ENCODE peak calls at places on chromosomes 5 and 9, in four cellular contexts. One of them, this sample, is unnamed.

GRCh38 chr9:7209990-7210389 is 452.2 kb downstream of the KDM4C start:
- DNase-seq in NCI-H1436: peak; percentile 16
- DNase-seq in stimulated activated CD4-positive, alpha-beta T cell treated with anti-CD3 and anti-CD28 coated beads, Interleukin-2, amount 100 ng/mL, for 48 hours: no peak
- DNase-seq in AG08395: no peak
- DNase-seq in this sample: no peak

GRCh38 chr5:79840085-79840990 is 150.7 kb downstream of the CMYA5 start:
- DNase-seq in NCI-H1436: no peak
- DNase-seq in AG08395: no peak
- DNase-seq in stimulated activated CD4-positive, alpha-beta T cell treated with anti-CD3 and anti-CD28 coated beads, Interleukin-2, amount 100 ng/mL, for 48 hours: no peak
- DNase-seq in this sample: no peak

GRCh38 chr5:87361031-87361443 is 51.7 kb downstream of the CCNH start:
- DNase-seq in NCI-H1436: no peak
- DNase-seq in stimulated activated CD4-positive, alpha-beta T cell treated with anti-CD3 and anti-CD28 coated beads, Interleukin-2, amount 100 ng/mL, for 48 hours: no peak
- DNase-seq in AG08395: peak; percentile 4
- DNase-seq in this sample: no peak

GRCh38 chr9:20144255-20144654 is 355.4 kb upstream of the SLC24A2 start:
- DNase-seq in AG08395: no peak
- DNase-seq in NCI-H1436: no peak
- DNase-seq in stimulated activated CD4-positive, alpha-beta T cell treated with anti-CD3 and anti-CD28 coated beads, Interleukin-2, amount 100 ng/mL, for 48 hours: no peak
- DNase-seq in this sample: no peak

GRCh38 chr9:36327903-36328302 is 69.7 kb upstream of the GNE start:
- DNase-seq in AG08395: peak; percentile 61
- DNase-seq in NCI-H1436: no peak
- DNase-seq in stimulated activated CD4-positive, alpha-beta T cell treated with anti-CD3 and anti-CD28 coated beads, Interleukin-2, amount 100 ng/mL, for 48 hours: no peak
- DNase-seq in this sample: no peak

GRCh38 chr9:31372796-31373587 is 1011.5 kb upstream of the ACO1 start:
- DNase-seq in stimulated activated CD4-positive, alpha-beta T cell treated with anti-CD3 and anti-CD28 coated beads, Interleukin-2, amount 100 ng/mL, for 48 hours: no peak
- DNase-seq in AG08395: no peak
- DNase-seq in NCI-H1436: no peak
- DNase-seq in this sample: no peak

GRCh38 chr9:13979941-13980318 is 334.0 kb downstream of the NFIB start:
- DNase-seq in AG08395: no peak
- DNase-seq in NCI-H1436: no peak
- DNase-seq in stimulated activated CD4-positive, alpha-beta T cell treated with anti-CD3 and anti-CD28 coated beads, Interleukin-2, amount 100 ng/mL, for 48 hours: no peak
- DNase-seq in this sample: no peak

GRCh38 chr5:2399804-2400203 is 351.7 kb downstream of the IRX2 start:
- DNase-seq in stimulated activated CD4-positive, alpha-beta T cell treated with anti-CD3 and anti-CD28 coated beads, Interleukin-2, amount 100 ng/mL, for 48 hours: no peak
- DNase-seq in AG08395: no peak
- DNase-seq in NCI-H1436: no peak
- DNase-seq in this sample: no peak

GRCh38 chr5:69374911-69375446 is 5.4 kb downstream of the RAD17 start:
- DNase-seq in AG08395: no peak
- DNase-seq in stimulated activated CD4-positive, alpha-beta T cell treated with anti-CD3 and anti-CD28 coated beads, Interleukin-2, amount 100 ng/mL, for 48 hours: no peak
- DNase-seq in NCI-H1436: no peak
- DNase-seq in this sample: no peak

GRCh38 chr5:98796197-98796972 is 22.9 kb downstream of the RGMB start:
- DNase-seq in stimulated activated CD4-positive, alpha-beta T cell treated with anti-CD3 and anti-CD28 coated beads, Interleukin-2, amount 100 ng/mL, for 48 hours: peak; percentile 53
- DNase-seq in AG08395: peak; percentile 72
- DNase-seq in NCI-H1436: peak; percentile 38
- DNase-seq in this sample: no peak

GRCh38 chr5:147448766-147449165 is 61.1 kb downstream of the DPYSL3 start:
- DNase-seq in NCI-H1436: no peak
- DNase-seq in stimulated activated CD4-positive, alpha-beta T cell treated with anti-CD3 and anti-CD28 coated beads, Interleukin-2, amount 100 ng/mL, for 48 hours: no peak
- DNase-seq in AG08395: no peak
- DNase-seq in this sample: no peak

GRCh38 chr5:148482697-148483462 is 99.1 kb downstream of the FBXO38 start:
- DNase-seq in stimulated activated CD4-positive, alpha-beta T cell treated with anti-CD3 and anti-CD28 coated beads, Interleukin-2, amount 100 ng/mL, for 48 hours: peak; percentile 62
- DNase-seq in NCI-H1436: no peak
- DNase-seq in AG08395: peak; percentile 67
- DNase-seq in this sample: no peak

GRCh38 chr9:19446361-19446861 is 37.6 kb downstream of the ACER2 start:
- DNase-seq in stimulated activated CD4-positive, alpha-beta T cell treated with anti-CD3 and anti-CD28 coated beads, Interleukin-2, amount 100 ng/mL, for 48 hours: no peak
- DNase-seq in NCI-H1436: no peak
- DNase-seq in AG08395: no peak
- DNase-seq in this sample: no peak

This sample was measured in NCI-H1930.